ENCODE peak calls at places on chromosomes 12 and 14, in eight cellular contexts. Y is dorsolateral prefrontal cortex, B is PC-3, K is AG09319, D is foreskin fibroblast, X is type B pancreatic cell, W is transverse colon, F is ovary. G is an unnamed sample.

GRCh38 chr14:48857366-48857765 is 728.8 kb downstream of the RPS29 start:
- DNase-seq in Y (no peak), X (no peak), B (no peak), W (no peak), D (no peak), F (no peak), K (no peak), G (no peak)

GRCh38 chr14:59301354-59301753 is 112.9 kb downstream of the DAAM1 start:
- DNase-seq in B (no peak), K (no peak), X (no peak), Y (no peak), D (no peak), W (peak; percentile 13), F (no peak), G (no peak)

GRCh38 chr12:25655702-25656101 is 102.6 kb upstream of the LMNTD1 start:
- DNase-seq in X (no peak), D (no peak), B (peak; percentile 74), F (no peak), K (no peak), Y (no peak), W (no peak), G (no peak)

GRCh38 chr14:72906316-72906715 is 12.4 kb upstream of the DPF3 start:
- DNase-seq in F (no peak), Y (no peak), W (no peak), B (peak; percentile 27), D (peak; percentile 71), K (peak; percentile 64), X (no peak), G (no peak)

GRCh38 chr12:121933522-121934317 is 15.3 kb downstream of the CFAP251 start:
- DNase-seq in W (no peak), Y (no peak), B (no peak), F (no peak), X (no peak), D (no peak), K (no peak), G (no peak)

GRCh38 chr12:14982562-14982961 is 9.7 kb downstream of the PDE6H start:
- DNase-seq in Y (no peak), X (no peak), F (no peak), B (no peak), K (no peak), D (no peak), W (no peak), G (no peak)

GRCh38 chr14:103711516-103712431 is 3.5 kb downstream of the XRCC3 start:
- DNase-seq in F (no peak), B (peak; percentile 56), W (peak; percentile 77), K (no peak), D (no peak), X (no peak), Y (peak; percentile 70), G (no peak)

GRCh38 chr12:80314741-80315140 is 129.3 kb upstream of the PTPRQ start:
- DNase-seq in W (no peak), B (no peak), Y (no peak), F (no peak), X (no peak), K (no peak), D (no peak), G (no peak)

GRCh38 chr14:33786091-33786825 is 164.6 kb downstream of the EGLN3 start:
- DNase-seq in K (no peak), F (no peak), B (no peak), Y (no peak), X (no peak), W (no peak), D (no peak), G (no peak)

GRCh38 chr12:116598341-116599284 is 39.4 kb downstream of the MAP1LC3B2 start:
- DNase-seq in Y (no peak), B (peak; percentile 16), D (no peak), F (no peak), K (no peak), W (no peak), X (no peak), G (no peak)

GRCh38 chr12:68180792-68181744 is 21.5 kb upstream of the IFNG start:
- DNase-seq in W (no peak), B (no peak), F (no peak), D (no peak), X (no peak), Y (no peak), K (no peak), G (no peak)

GRCh38 chr12:66240106-66240820 is 51.2 kb downstream of the IRAK3 start:
- DNase-seq in Y (no peak), X (no peak), W (no peak), B (no peak), D (no peak), K (no peak), F (no peak), G (no peak)

GRCh38 chr12:77062846-77063461 is 2.4 kb downstream of the E2F7 start:
- DNase-seq in K (no peak), Y (no peak), W (no peak), D (peak; percentile 49), F (no peak), B (peak; percentile 93), X (no peak), G (no peak)

GRCh38 chr12:96404683-96405082 is 4.4 kb upstream of the CDK17 start:
- DNase-seq in F (no peak), K (no peak), W (no peak), X (no peak), D (no peak), Y (no peak), B (no peak), G (no peak)

GRCh38 chr12:129927316-129927900 is 23.6 kb upstream of the TMEM132D start:
- DNase-seq in D (no peak), Y (no peak), K (no peak), W (no peak), X (no peak), F (no peak), B (no peak), G (no peak)

GRCh38 chr12:43655586-43655985 is 103.0 kb downstream of the PUS7L start:
- DNase-seq in X (no peak), F (no peak), Y (no peak), B (peak; percentile 32), W (no peak), K (no peak), D (peak; percentile 29), G (no peak)

GRCh38 chr12:2944401-2945047 is 14.7 kb upstream of the TEAD4 start:
- DNase-seq in X (peak; percentile 73), Y (peak; percentile 61), B (peak; percentile 56), F (peak; percentile 72), W (peak; percentile 63), D (no peak), K (no peak), G (no peak)

DNA sequence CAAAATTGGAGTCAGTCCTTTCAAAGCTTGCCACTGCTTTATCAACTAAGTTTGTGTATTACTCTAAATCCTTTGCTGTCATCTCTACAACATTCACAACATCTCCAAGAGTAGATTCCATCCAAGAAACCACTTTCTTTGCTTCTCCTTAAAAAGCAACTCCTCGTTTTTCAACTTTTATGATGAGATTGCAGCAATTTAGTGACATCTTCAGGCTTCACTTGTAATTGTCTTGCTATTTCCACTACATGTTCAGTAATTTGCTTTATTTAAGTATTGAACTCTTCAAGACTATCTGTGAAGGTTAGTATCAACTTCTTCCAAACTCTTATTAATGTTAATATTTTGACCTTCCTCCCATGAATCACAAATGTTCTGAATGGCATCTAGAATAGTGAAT is 747.9 kb downstream of the TMTC2 start:
- DNase-seq in K (no peak), D (no peak), W (no peak), Y (no peak), F (no peak), X (no peak), B (peak; percentile 33), G (no peak)
- TF ChIP-seq CTCF in K (no peak), D (no peak), W (no peak), Y (no peak), F (no peak), X (no peak), B (peak; percentile 37), G (peak; percentile 27)

DNA sequence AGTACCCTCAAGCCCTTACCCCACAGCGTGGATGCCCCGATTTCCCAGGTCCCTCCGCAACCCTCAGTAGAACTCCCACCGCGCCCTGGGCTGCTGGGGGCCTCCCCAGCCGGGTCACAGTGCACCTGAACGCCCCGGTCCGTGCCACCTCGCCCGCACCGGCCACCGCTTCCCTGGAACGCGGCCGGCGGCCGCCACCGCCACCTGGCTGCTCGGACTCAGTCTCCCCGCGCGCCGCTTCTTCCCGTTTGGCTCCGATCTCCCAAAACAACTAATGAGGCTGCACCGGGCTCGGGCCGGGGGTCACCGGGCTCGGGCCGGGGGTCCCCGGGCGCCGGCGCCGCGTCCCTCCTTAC is 1.0 kb downstream of the ITPK1 start:
- DNase-seq in Y (no peak), K (no peak), D (no peak), X (no peak), B (no peak), W (peak; percentile 45), F (peak; percentile 49), G (no peak)
- TF ChIP-seq CTCF in Y (no peak), K (no peak), D (no peak), X (no peak), B (no peak), W (peak; percentile 11), F (no peak), G (no peak)

GRCh38 chr14:22168092-22168955 is 420.7 kb downstream of the DAD1 start:
- DNase-seq in X (no peak), Y (no peak), D (no peak), F (no peak), W (no peak), K (no peak), B (peak; percentile 21), G (no peak)
- TF ChIP-seq CTCF in X (no peak), Y (no peak), D (no peak), F (no peak), W (no peak), K (no peak), B (no peak), G (no peak)

GRCh38 chr14:36647827-36648753 is 13.6 kb upstream of the PAX9 start:
- DNase-seq in X (no peak), D (no peak), Y (no peak), B (peak; percentile 73), W (no peak), K (no peak), F (no peak), G (no peak)
- TF ChIP-seq CTCF in X (peak; percentile 80), D (peak; percentile 41), Y (no peak), B (peak; percentile 86), W (peak; percentile 50), K (peak; percentile 69), F (no peak), G (peak; percentile 86)

GRCh38 chr12:120457133-120457532 is 10.9 kb downstream of the GATC start:
- DNase-seq in K (no peak), W (no peak), X (no peak), D (no peak), Y (no peak), F (no peak), B (peak; percentile 23), G (no peak)
- TF ChIP-seq CTCF in K (peak; percentile 26), W (peak; percentile 3), X (peak; percentile 57), D (peak; percentile 11), Y (no peak), F (no peak), B (peak; percentile 65), G (peak; percentile 26)

GRCh38 chr12:7319934-7320333 is 16.1 kb downstream of the ACSM4 start:
- DNase-seq in W (no peak), Y (no peak), B (peak; percentile 25), X (no peak), K (no peak), F (no peak), D (peak; percentile 4), G (no peak)
- TF ChIP-seq CTCF in W (no peak), Y (no peak), B (peak; percentile 40), X (no peak), K (no peak), F (no peak), D (no peak), G (peak; percentile 29)